ENCODE peak calls at places on chromosomes 11 and 22, in nine cellular contexts. One of them, this sample, is unnamed.

GRCh38 chr22:28142361-28142801 is 223.3 kb upstream of the PITPNB start:
- DNase-seq in frontal cortex: no peak
- DNase-seq in iPS-NIHi11: no peak
- DNase-seq in T-helper 9 cell: no peak
- DNase-seq in activated CD4-positive, alpha-beta T cell treated with anti-CD3 and anti-CD28 coated beads, Interleukin-2, amount 50 U/mL, for 24 hours: no peak
- DNase-seq in activated naive CD8-positive, alpha-beta T cell treated with anti-CD3 and anti-CD28 coated beads, Interleukin-2, amount 50 U/mL, for 24 hours: no peak
- DNase-seq in Daoy: peak
- DNase-seq in stimulated activated naive CD8-positive, alpha-beta T cell treated with anti-CD3 and anti-CD28 coated beads, Interleukin-15, Interleukin-2, amounts not matched to agents 100 U/mL and 50 U/mL, for 24 hours: no peak
- DNase-seq in cardiac muscle cell: peak
- DNase-seq in this sample: no peak

GRCh38 chr22:42892571-42893316 is 35.7 kb upstream of the ARFGAP3 start:
- DNase-seq in frontal cortex: no peak
- DNase-seq in iPS-NIHi11: no peak
- DNase-seq in T-helper 9 cell: no peak
- DNase-seq in activated CD4-positive, alpha-beta T cell treated with anti-CD3 and anti-CD28 coated beads, Interleukin-2, amount 50 U/mL, for 24 hours: no peak
- DNase-seq in activated naive CD8-positive, alpha-beta T cell treated with anti-CD3 and anti-CD28 coated beads, Interleukin-2, amount 50 U/mL, for 24 hours: no peak
- DNase-seq in Daoy: no peak
- DNase-seq in stimulated activated naive CD8-positive, alpha-beta T cell treated with anti-CD3 and anti-CD28 coated beads, Interleukin-15, Interleukin-2, amounts not matched to agents 100 U/mL and 50 U/mL, for 24 hours: no peak
- DNase-seq in cardiac muscle cell: no peak
- DNase-seq in this sample: no peak

GRCh38 chr11:106990322-106990721 is 28.0 kb downstream of the GUCY1A2 start:
- DNase-seq in frontal cortex: no peak
- DNase-seq in iPS-NIHi11: no peak
- DNase-seq in T-helper 9 cell: no peak
- DNase-seq in activated CD4-positive, alpha-beta T cell treated with anti-CD3 and anti-CD28 coated beads, Interleukin-2, amount 50 U/mL, for 24 hours: no peak
- DNase-seq in activated naive CD8-positive, alpha-beta T cell treated with anti-CD3 and anti-CD28 coated beads, Interleukin-2, amount 50 U/mL, for 24 hours: no peak
- DNase-seq in Daoy: no peak
- DNase-seq in stimulated activated naive CD8-positive, alpha-beta T cell treated with anti-CD3 and anti-CD28 coated beads, Interleukin-15, Interleukin-2, amounts not matched to agents 100 U/mL and 50 U/mL, for 24 hours: no peak
- DNase-seq in cardiac muscle cell: no peak
- DNase-seq in this sample: no peak

GRCh38 chr22:33561149-33561807 is 359.0 kb downstream of the LARGE1 start:
- DNase-seq in frontal cortex: no peak
- DNase-seq in iPS-NIHi11: no peak
- DNase-seq in T-helper 9 cell: no peak
- DNase-seq in activated CD4-positive, alpha-beta T cell treated with anti-CD3 and anti-CD28 coated beads, Interleukin-2, amount 50 U/mL, for 24 hours: no peak
- DNase-seq in activated naive CD8-positive, alpha-beta T cell treated with anti-CD3 and anti-CD28 coated beads, Interleukin-2, amount 50 U/mL, for 24 hours: no peak
- DNase-seq in Daoy: no peak
- DNase-seq in stimulated activated naive CD8-positive, alpha-beta T cell treated with anti-CD3 and anti-CD28 coated beads, Interleukin-15, Interleukin-2, amounts not matched to agents 100 U/mL and 50 U/mL, for 24 hours: no peak
- DNase-seq in cardiac muscle cell: no peak
- DNase-seq in this sample: no peak

GRCh38 chr11:73137262-73137941 is 4.7 kb downstream of the FCHSD2 start:
- DNase-seq in frontal cortex: no peak
- DNase-seq in iPS-NIHi11: no peak
- DNase-seq in T-helper 9 cell: no peak
- DNase-seq in activated CD4-positive, alpha-beta T cell treated with anti-CD3 and anti-CD28 coated beads, Interleukin-2, amount 50 U/mL, for 24 hours: no peak
- DNase-seq in activated naive CD8-positive, alpha-beta T cell treated with anti-CD3 and anti-CD28 coated beads, Interleukin-2, amount 50 U/mL, for 24 hours: no peak
- DNase-seq in Daoy: no peak
- DNase-seq in stimulated activated naive CD8-positive, alpha-beta T cell treated with anti-CD3 and anti-CD28 coated beads, Interleukin-15, Interleukin-2, amounts not matched to agents 100 U/mL and 50 U/mL, for 24 hours: no peak
- DNase-seq in cardiac muscle cell: no peak
- DNase-seq in this sample: no peak

GRCh38 chr22:36326178-36327161 is 61.3 kb downstream of the MYH9 start:
- DNase-seq in frontal cortex: no peak
- DNase-seq in iPS-NIHi11: no peak
- DNase-seq in T-helper 9 cell: no peak
- DNase-seq in activated CD4-positive, alpha-beta T cell treated with anti-CD3 and anti-CD28 coated beads, Interleukin-2, amount 50 U/mL, for 24 hours: no peak
- DNase-seq in activated naive CD8-positive, alpha-beta T cell treated with anti-CD3 and anti-CD28 coated beads, Interleukin-2, amount 50 U/mL, for 24 hours: no peak
- DNase-seq in Daoy: no peak
- DNase-seq in stimulated activated naive CD8-positive, alpha-beta T cell treated with anti-CD3 and anti-CD28 coated beads, Interleukin-15, Interleukin-2, amounts not matched to agents 100 U/mL and 50 U/mL, for 24 hours: no peak
- DNase-seq in cardiac muscle cell: no peak
- DNase-seq in this sample: no peak

GRCh38 chr11:90639687-90640086 is 416.8 kb upstream of the CHORDC1 start:
- DNase-seq in frontal cortex: no peak
- DNase-seq in iPS-NIHi11: peak
- DNase-seq in T-helper 9 cell: no peak
- DNase-seq in activated CD4-positive, alpha-beta T cell treated with anti-CD3 and anti-CD28 coated beads, Interleukin-2, amount 50 U/mL, for 24 hours: no peak
- DNase-seq in activated naive CD8-positive, alpha-beta T cell treated with anti-CD3 and anti-CD28 coated beads, Interleukin-2, amount 50 U/mL, for 24 hours: no peak
- DNase-seq in Daoy: no peak
- DNase-seq in stimulated activated naive CD8-positive, alpha-beta T cell treated with anti-CD3 and anti-CD28 coated beads, Interleukin-15, Interleukin-2, amounts not matched to agents 100 U/mL and 50 U/mL, for 24 hours: no peak
- DNase-seq in cardiac muscle cell: no peak
- DNase-seq in this sample: no peak

GRCh38 chr22:28802595-28803087 is 2.3 kb upstream of the XBP1 start:
- DNase-seq in frontal cortex: no peak
- DNase-seq in iPS-NIHi11: no peak
- DNase-seq in T-helper 9 cell: no peak
- DNase-seq in activated CD4-positive, alpha-beta T cell treated with anti-CD3 and anti-CD28 coated beads, Interleukin-2, amount 50 U/mL, for 24 hours: no peak
- DNase-seq in activated naive CD8-positive, alpha-beta T cell treated with anti-CD3 and anti-CD28 coated beads, Interleukin-2, amount 50 U/mL, for 24 hours: no peak
- DNase-seq in Daoy: no peak
- DNase-seq in stimulated activated naive CD8-positive, alpha-beta T cell treated with anti-CD3 and anti-CD28 coated beads, Interleukin-15, Interleukin-2, amounts not matched to agents 100 U/mL and 50 U/mL, for 24 hours: no peak
- DNase-seq in cardiac muscle cell: no peak
- DNase-seq in this sample: no peak

GRCh38 chr11:70063121-70063520 is 15.0 kb upstream of the ANO1 start:
- DNase-seq in frontal cortex: no peak
- DNase-seq in iPS-NIHi11: no peak
- DNase-seq in T-helper 9 cell: no peak
- DNase-seq in activated CD4-positive, alpha-beta T cell treated with anti-CD3 and anti-CD28 coated beads, Interleukin-2, amount 50 U/mL, for 24 hours: no peak
- DNase-seq in activated naive CD8-positive, alpha-beta T cell treated with anti-CD3 and anti-CD28 coated beads, Interleukin-2, amount 50 U/mL, for 24 hours: no peak
- DNase-seq in Daoy: no peak
- DNase-seq in stimulated activated naive CD8-positive, alpha-beta T cell treated with anti-CD3 and anti-CD28 coated beads, Interleukin-15, Interleukin-2, amounts not matched to agents 100 U/mL and 50 U/mL, for 24 hours: no peak
- DNase-seq in cardiac muscle cell: no peak
- DNase-seq in this sample: no peak

GRCh38 chr22:29031236-29031982 is 30.2 kb downstream of the C22orf31 start:
- DNase-seq in frontal cortex: peak
- DNase-seq in iPS-NIHi11: peak
- DNase-seq in T-helper 9 cell: no peak
- DNase-seq in activated CD4-positive, alpha-beta T cell treated with anti-CD3 and anti-CD28 coated beads, Interleukin-2, amount 50 U/mL, for 24 hours: no peak
- DNase-seq in activated naive CD8-positive, alpha-beta T cell treated with anti-CD3 and anti-CD28 coated beads, Interleukin-2, amount 50 U/mL, for 24 hours: peak
- DNase-seq in Daoy: peak
- DNase-seq in stimulated activated naive CD8-positive, alpha-beta T cell treated with anti-CD3 and anti-CD28 coated beads, Interleukin-15, Interleukin-2, amounts not matched to agents 100 U/mL and 50 U/mL, for 24 hours: peak
- DNase-seq in cardiac muscle cell: peak
- DNase-seq in this sample: no peak

GRCh38 chr11:62806611-62807121 is 1.4 kb upstream of the NXF1 start:
- DNase-seq in frontal cortex: no peak
- DNase-seq in iPS-NIHi11: no peak
- DNase-seq in T-helper 9 cell: no peak
- DNase-seq in activated CD4-positive, alpha-beta T cell treated with anti-CD3 and anti-CD28 coated beads, Interleukin-2, amount 50 U/mL, for 24 hours: no peak
- DNase-seq in activated naive CD8-positive, alpha-beta T cell treated with anti-CD3 and anti-CD28 coated beads, Interleukin-2, amount 50 U/mL, for 24 hours: no peak
- DNase-seq in Daoy: no peak
- DNase-seq in stimulated activated naive CD8-positive, alpha-beta T cell treated with anti-CD3 and anti-CD28 coated beads, Interleukin-15, Interleukin-2, amounts not matched to agents 100 U/mL and 50 U/mL, for 24 hours: no peak
- DNase-seq in cardiac muscle cell: peak
- DNase-seq in this sample: no peak

GRCh38 chr11:12045914-12046635 is 37.6 kb upstream of the DKK3 start:
- DNase-seq in frontal cortex: no peak
- DNase-seq in iPS-NIHi11: no peak
- DNase-seq in T-helper 9 cell: no peak
- DNase-seq in activated CD4-positive, alpha-beta T cell treated with anti-CD3 and anti-CD28 coated beads, Interleukin-2, amount 50 U/mL, for 24 hours: no peak
- DNase-seq in activated naive CD8-positive, alpha-beta T cell treated with anti-CD3 and anti-CD28 coated beads, Interleukin-2, amount 50 U/mL, for 24 hours: no peak
- DNase-seq in Daoy: no peak
- DNase-seq in stimulated activated naive CD8-positive, alpha-beta T cell treated with anti-CD3 and anti-CD28 coated beads, Interleukin-15, Interleukin-2, amounts not matched to agents 100 U/mL and 50 U/mL, for 24 hours: no peak
- DNase-seq in cardiac muscle cell: no peak
- DNase-seq in this sample: no peak

GRCh38 chr11:73266644-73267015 is 5.5 kb upstream of the P2RY6 start:
- DNase-seq in frontal cortex: no peak
- DNase-seq in iPS-NIHi11: no peak
- DNase-seq in T-helper 9 cell: no peak
- DNase-seq in activated CD4-positive, alpha-beta T cell treated with anti-CD3 and anti-CD28 coated beads, Interleukin-2, amount 50 U/mL, for 24 hours: no peak
- DNase-seq in activated naive CD8-positive, alpha-beta T cell treated with anti-CD3 and anti-CD28 coated beads, Interleukin-2, amount 50 U/mL, for 24 hours: no peak
- DNase-seq in Daoy: no peak
- DNase-seq in stimulated activated naive CD8-positive, alpha-beta T cell treated with anti-CD3 and anti-CD28 coated beads, Interleukin-15, Interleukin-2, amounts not matched to agents 100 U/mL and 50 U/mL, for 24 hours: no peak
- DNase-seq in cardiac muscle cell: no peak
- DNase-seq in this sample: no peak

GRCh38 chr22:49724893-49725489 is 102.7 kb downstream of the BRD1 start:
- DNase-seq in frontal cortex: peak
- DNase-seq in iPS-NIHi11: peak
- DNase-seq in T-helper 9 cell: peak
- DNase-seq in activated CD4-positive, alpha-beta T cell treated with anti-CD3 and anti-CD28 coated beads, Interleukin-2, amount 50 U/mL, for 24 hours: peak
- DNase-seq in activated naive CD8-positive, alpha-beta T cell treated with anti-CD3 and anti-CD28 coated beads, Interleukin-2, amount 50 U/mL, for 24 hours: peak
- DNase-seq in Daoy: peak
- DNase-seq in stimulated activated naive CD8-positive, alpha-beta T cell treated with anti-CD3 and anti-CD28 coated beads, Interleukin-15, Interleukin-2, amounts not matched to agents 100 U/mL and 50 U/mL, for 24 hours: peak
- DNase-seq in cardiac muscle cell: peak
- DNase-seq in this sample: peak